ENCODE peak calls at places on chromosomes 12 and 14, in nine cellular contexts. V is EL; G is ELR; Y is stimulated activated CD8-positive, alpha-beta memory T cell treated with anti-CD3 and anti-CD28 coated beads, Interleukin-4, amount 100 ng/mL, for 1 hour; O is EH; R is MG63; F is stimulated activated CD4-positive, alpha-beta T cell treated with anti-CD3 and anti-CD28 coated beads, Interleukin-2, amount 100 ng/mL, for 48 hours; X is iris pigment epithelial cell; E is pulmonary artery endothelial cell. M is an unnamed sample.

GRCh38 chr14:49767473-49768300 is at the start of gene KLHDC2:
- DNase-seq in V (peak), G (peak), Y (peak), O (peak), R (peak), F (peak), X (peak), E (peak), M (peak)

GRCh38 chr14:51929156-51929555 is 60.2 kb upstream of the RTRAF start:
- DNase-seq in V (peak), G (peak), Y (no peak), O (peak), R (no peak), F (no peak), X (peak), E (no peak), M (no peak)

GRCh38 chr12:67025543-67026114 is 243.5 kb upstream of the CAND1 start:
- DNase-seq in V (peak), G (peak), Y (no peak), O (peak), R (peak), F (peak), X (peak), E (no peak), M (peak)

GRCh38 chr12:110846615-110847566 is at the start of gene CCDC63:
- DNase-seq in V (peak), G (peak), Y (no peak), O (peak), R (peak), F (peak), X (peak), E (no peak), M (no peak)

GRCh38 chr12:76176935-76177334 is 92.5 kb upstream of the NAP1L1 start:
- DNase-seq in V (peak), G (peak), Y (no peak), O (peak), R (peak), F (no peak), X (no peak), E (no peak), M (no peak)

GRCh38 chr12:130765186-130765659 is 49.1 kb upstream of the RIMBP2 start:
- DNase-seq in V (peak), G (peak), Y (no peak), O (peak), R (no peak), F (no peak), X (peak), E (no peak), M (peak)

GRCh38 chr12:95859947-95860850 is 1.4 kb downstream of the SNRPF start:
- DNase-seq in V (no peak), G (no peak), Y (no peak), O (no peak), R (no peak), F (no peak), X (no peak), E (no peak), M (no peak)

GRCh38 chr12:1807107-1807478 is 13.3 kb upstream of the LRTM2 start:
- DNase-seq in V (no peak), G (no peak), Y (no peak), O (no peak), R (no peak), F (no peak), X (no peak), E (no peak), M (no peak)